ENCODE peak calls at places on chromosomes 11 and 22, in seven cellular contexts. X is GM12891, O is IMR-90, R is transverse colon, U is Peyer's patch, T is tibial nerve, Y is stomach. H is an unnamed sample.

GRCh38 chr11:77140231-77140959 is 12.3 kb downstream of the MYO7A start:
- DNase-seq in X (no peak), O (peak; percentile 47), R (no peak), U (no peak), T (no peak), Y (no peak), H (peak; percentile 37)

GRCh38 chr11:130721736-130722135 is 194.5 kb downstream of the SNX19 start:
- DNase-seq in X (no peak), O (peak; percentile 67), R (no peak), U (no peak), T (no peak), Y (no peak), H (no peak)

GRCh38 chr11:130069684-130070108 is at the start of gene APLP2:
- DNase-seq in X (peak; percentile 91), O (peak; percentile 97), R (peak; percentile 100), U (peak; percentile 100), T (peak; percentile 98), Y (peak; percentile 99), H (peak; percentile 87)

GRCh38 chr11:70315726-70316125 is 45.2 kb downstream of the PPFIA1 start:
- DNase-seq in X (no peak), O (no peak), R (no peak), U (no peak), T (no peak), Y (no peak), H (no peak)

GRCh38 chr22:41557401-41558240 is 3.2 kb upstream of the CSDC2 start:
- DNase-seq in X (no peak), O (peak; percentile 94), R (peak; percentile 46), U (peak; percentile 24), T (peak; percentile 57), Y (peak; percentile 78), H (no peak)

GRCh38 chr22:29782061-29782845 is 15.1 kb downstream of the UQCR10 start:
- DNase-seq in X (no peak), O (peak; percentile 46), R (peak; percentile 74), U (no peak), T (no peak), Y (peak; percentile 87), H (no peak)

GRCh38 chr11:46557684-46558151 is 36.1 kb downstream of the AMBRA1 start:
- DNase-seq in X (no peak), O (peak; percentile 68), R (no peak), U (no peak), T (no peak), Y (peak; percentile 39), H (no peak)

GRCh38 chr11:3815882-3816281 is 7.5 kb downstream of the PGAP2 start:
- DNase-seq in X (no peak), O (no peak), R (no peak), U (no peak), T (no peak), Y (no peak), H (no peak)

GRCh38 chr11:3103076-3103475 is 45.9 kb upstream of the CARS1 start:
- DNase-seq in X (peak; percentile 19), O (no peak), R (no peak), U (no peak), T (no peak), Y (peak; percentile 23), H (no peak)

GRCh38 chr11:27672836-27673464 is 27.3 kb downstream of the BDNF start:
- DNase-seq in X (no peak), O (peak; percentile 70), R (no peak), U (no peak), T (no peak), Y (no peak), H (no peak)

GRCh38 chr11:13486926-13487660 is 8.7 kb downstream of the PTH start:
- DNase-seq in X (no peak), O (no peak), R (peak; percentile 57), U (peak; percentile 45), T (no peak), Y (peak; percentile 52), H (no peak)

GRCh38 chr11:114060402-114061052 is 1.0 kb downstream of the ZBTB16 start:
- DNase-seq in X (no peak), O (no peak), R (no peak), U (no peak), T (no peak), Y (peak; percentile 45), H (no peak)

GRCh38 chr11:75263944-75264349 is 23.4 kb downstream of the TPBGL start:
- DNase-seq in X (no peak), O (peak; percentile 12), R (peak; percentile 12), U (peak; percentile 42), T (no peak), Y (no peak), H (no peak)

GRCh38 chr11:75347781-75348613 is 3.5 kb downstream of the ARRB1 start:
- DNase-seq in X (no peak), O (peak; percentile 98), R (no peak), U (no peak), T (no peak), Y (no peak), H (peak; percentile 93)

GRCh38 chr22:46054091-46054877 is 77.3 kb upstream of the WNT7B start:
- DNase-seq in X (no peak), O (peak; percentile 45), R (peak; percentile 70), U (peak; percentile 61), T (no peak), Y (peak; percentile 52), H (no peak)

GRCh38 chr11:126332221-126332711 is 23.2 kb upstream of the ST3GAL4 start:
- DNase-seq in X (no peak), O (peak; percentile 90), R (no peak), U (no peak), T (peak; percentile 58), Y (no peak), H (peak; percentile 81)

GRCh38 chr11:7418916-7419315 is 66.4 kb upstream of the OLFML1 start:
- DNase-seq in X (no peak), O (no peak), R (no peak), U (no peak), T (no peak), Y (no peak), H (no peak)

DNA sequence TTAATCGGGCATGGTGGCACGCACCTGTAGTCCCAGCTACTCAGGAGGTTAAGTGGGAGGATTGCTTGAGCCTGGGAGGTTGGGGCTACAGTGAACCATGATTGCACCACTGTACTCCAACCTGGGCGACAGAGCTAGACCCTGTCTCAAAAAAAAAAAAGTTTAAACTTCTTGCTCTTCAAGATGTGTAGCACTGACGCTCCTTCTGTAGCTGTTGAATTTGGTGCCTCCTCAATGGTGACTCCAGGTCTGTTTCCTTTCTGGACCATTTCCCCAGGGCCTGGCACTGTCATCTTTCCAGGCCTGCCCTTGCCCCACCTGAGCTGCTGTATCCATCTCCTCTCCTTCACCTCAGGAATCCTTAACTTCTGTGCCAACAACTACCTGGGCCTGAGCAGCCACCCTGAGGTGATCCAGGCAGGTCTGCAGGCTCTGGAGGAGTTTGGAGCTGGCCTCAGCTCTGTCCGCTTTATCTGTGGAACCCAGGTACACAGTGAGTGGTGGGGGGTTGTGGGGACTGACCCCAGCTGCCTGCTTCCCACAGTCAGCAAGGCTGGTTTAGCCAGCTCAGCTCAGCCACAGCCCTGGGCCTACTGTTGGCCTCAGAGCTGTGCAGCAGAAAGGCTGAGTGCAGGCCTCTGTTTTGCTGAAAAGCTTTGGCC is 2.1 kb downstream of the GCAT start:
- DNase-seq in X (no peak), O (no peak), R (no peak), U (no peak), T (no peak), Y (no peak), H (no peak)
- TF ChIP-seq POLR2A in X (no peak), O (no peak), R (peak; percentile 9), U (no peak), T (no peak), Y (no peak), H (no peak)

GRCh38 chr11:65576867-65577755 is 1.3 kb downstream of the EHBP1L1 start:
- DNase-seq in X (no peak), O (peak; percentile 43), R (peak; percentile 81), U (peak; percentile 72), T (no peak), Y (peak; percentile 78), H (peak; percentile 100)
- TF ChIP-seq POLR2A in X (no peak), O (peak; percentile 30), R (peak; percentile 48), U (no peak), T (peak; percentile 15), Y (peak; percentile 18), H (peak; percentile 62)

GRCh38 chr11:132464939-132465338 is 1067.4 kb downstream of the OPCML start:
- DNase-seq in X (no peak), O (no peak), R (no peak), U (no peak), T (no peak), Y (no peak), H (no peak)
- TF ChIP-seq POLR2A in X (no peak), O (no peak), R (no peak), U (no peak), T (no peak), Y (no peak), H (no peak)

GRCh38 chr11:66363187-66363601 is 8.4 kb downstream of the SLC29A2 start:
- DNase-seq in X (no peak), O (no peak), R (no peak), U (no peak), T (no peak), Y (peak; percentile 34), H (no peak)
- TF ChIP-seq POLR2A in X (no peak), O (no peak), R (no peak), U (no peak), T (no peak), Y (no peak), H (no peak)

GRCh38 chr11:1868636-1869291 is 15.9 kb downstream of the LSP1 start:
- DNase-seq in X (no peak), O (no peak), R (no peak), U (no peak), T (no peak), Y (no peak), H (no peak)
- TF ChIP-seq POLR2A in X (no peak), O (no peak), R (no peak), U (no peak), T (no peak), Y (no peak), H (no peak)

DNA sequence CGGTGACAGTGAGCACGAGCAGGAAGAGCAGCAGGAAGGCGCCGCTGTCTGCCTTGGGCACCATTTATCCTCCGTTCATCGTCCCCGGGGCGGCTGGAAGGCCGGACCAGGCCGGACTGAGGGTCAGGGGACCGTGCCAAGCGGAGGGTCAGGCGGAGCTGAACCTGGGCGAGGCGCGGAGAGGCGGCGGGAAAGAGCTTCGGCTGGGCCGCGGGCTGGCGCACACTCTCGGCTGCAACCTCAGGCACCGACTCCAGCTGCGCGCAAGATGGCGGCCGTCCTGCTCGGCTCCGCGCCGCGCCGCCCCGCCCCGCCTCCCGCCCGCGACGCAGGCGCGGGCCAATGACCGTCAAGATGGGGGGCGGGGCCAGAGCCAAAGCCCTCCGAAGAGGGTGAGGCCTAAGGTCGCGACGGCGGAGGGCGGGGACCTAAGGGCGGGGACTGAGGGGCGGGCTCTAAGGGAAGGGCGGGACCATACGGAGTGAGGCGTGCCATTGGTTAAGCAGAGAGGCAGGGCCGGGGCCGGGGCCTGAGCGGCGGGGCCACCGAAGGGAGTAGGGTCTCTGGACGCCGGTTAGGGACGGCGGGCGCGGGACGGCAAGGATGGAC is at the start of gene DGCR2:
- DNase-seq in X (peak; percentile 99), O (peak; percentile 94), R (peak; percentile 98), U (peak; percentile 97), T (peak; percentile 93), Y (peak; percentile 98), H (peak; percentile 89)
- TF ChIP-seq POLR2A in X (peak; percentile 78), O (peak; percentile 68), R (peak; percentile 82), U (peak; percentile 71), T (peak; percentile 88), Y (no peak), H (peak; percentile 81)

H was measured in H54.